ENCODE peak calls at places on chromosomes 1 and 21, in six cellular contexts. G, C, I, R, N and Q are unnamed samples.
A peak's percentile ranks its signal among the peaks of the same experiment; 100 is the strongest.

GRCh38 chr1:230849451-230850194 is 18.7 kb downstream of the C1orf198 start:
- ATAC-seq in G (peak; percentile 79), C (peak; percentile 45), I (no peak), R (peak; percentile 81), N (peak; percentile 36), Q (peak; percentile 85)

GRCh38 chr1:50985094-50985493 is 15.0 kb downstream of the CDKN2C start:
- ATAC-seq in G (no peak), C (no peak), I (peak; percentile 7), R (no peak), N (no peak), Q (no peak)

GRCh38 chr1:89908993-89909436 is 85.9 kb upstream of the ZNF326 start:
- ATAC-seq in G (peak; percentile 7), C (peak; percentile 59), I (no peak), R (no peak), N (no peak), Q (no peak)

GRCh38 chr1:88661188-88661587 is 22.9 kb upstream of the PKN2 start:
- ATAC-seq in G (peak; percentile 62), C (no peak), I (peak; percentile 44), R (peak; percentile 79), N (no peak), Q (no peak)

GRCh38 chr1:243354511-243355153 is 98.8 kb downstream of the SDCCAG8 start:
- ATAC-seq in G (peak; percentile 66), C (no peak), I (peak; percentile 44), R (peak; percentile 61), N (peak; percentile 47), Q (no peak)

GRCh38 chr21:39703578-39703977 is 41.4 kb upstream of the IGSF5 start:
- ATAC-seq in G (no peak), C (no peak), I (no peak), R (no peak), N (no peak), Q (no peak)

GRCh38 chr1:29557066-29557465 is 320.7 kb downstream of the PTPRU start:
- ATAC-seq in G (no peak), C (no peak), I (no peak), R (no peak), N (no peak), Q (no peak)

GRCh38 chr1:151047591-151047924 is at the start of gene C1orf56:
- ATAC-seq in G (peak; percentile 90), C (peak; percentile 67), I (peak; percentile 40), R (peak; percentile 84), N (peak; percentile 86), Q (peak; percentile 84)

GRCh38 chr1:223341111-223341510 is 22.9 kb downstream of the SUSD4 start:
- ATAC-seq in G (no peak), C (no peak), I (peak; percentile 54), R (peak; percentile 61), N (no peak), Q (peak; percentile 59)

GRCh38 chr1:226656201-226656600 is 82.9 kb downstream of the ITPKB start:
- ATAC-seq in G (peak; percentile 68), C (no peak), I (no peak), R (peak; percentile 76), N (no peak), Q (no peak)

GRCh38 chr1:13956386-13956785 is 256.4 kb downstream of the PRDM2 start:
- ATAC-seq in G (no peak), C (no peak), I (no peak), R (no peak), N (no peak), Q (no peak)

GRCh38 chr21:46035809-46036695 is 54.5 kb downstream of the COL6A1 start:
- ATAC-seq in G (peak; percentile 50), C (no peak), I (no peak), R (peak; percentile 52), N (peak; percentile 10), Q (peak; percentile 39)

GRCh38 chr1:176051902-176052518 is 155.1 kb downstream of the COP1 start:
- ATAC-seq in G (no peak), C (peak; percentile 70), I (no peak), R (no peak), N (no peak), Q (no peak)

GRCh38 chr1:245168090-245168489 is 13.3 kb downstream of the KIF26B start:
- ATAC-seq in G (peak; percentile 31), C (no peak), I (peak; percentile 66), R (no peak), N (no peak), Q (no peak)

GRCh38 chr1:22507582-22507981 is 55.7 kb upstream of the EPHA8 start:
- ATAC-seq in G (no peak), C (no peak), I (no peak), R (peak; percentile 52), N (no peak), Q (no peak)

GRCh38 chr21:45093064-45093532 is 18.7 kb downstream of the ADARB1 start:
- ATAC-seq in G (peak; percentile 55), C (no peak), I (no peak), R (peak; percentile 78), N (no peak), Q (peak; percentile 61)

GRCh38 chr1:96010000-96010399 is 711.6 kb upstream of the PTBP2 start:
- ATAC-seq in G (no peak), C (no peak), I (no peak), R (no peak), N (no peak), Q (no peak)

GRCh38 chr21:35737899-35738341 is 322.4 kb downstream of the SETD4 start:
- ATAC-seq in G (no peak), C (no peak), I (no peak), R (peak; percentile 64), N (no peak), Q (peak; percentile 63)

DNA sequence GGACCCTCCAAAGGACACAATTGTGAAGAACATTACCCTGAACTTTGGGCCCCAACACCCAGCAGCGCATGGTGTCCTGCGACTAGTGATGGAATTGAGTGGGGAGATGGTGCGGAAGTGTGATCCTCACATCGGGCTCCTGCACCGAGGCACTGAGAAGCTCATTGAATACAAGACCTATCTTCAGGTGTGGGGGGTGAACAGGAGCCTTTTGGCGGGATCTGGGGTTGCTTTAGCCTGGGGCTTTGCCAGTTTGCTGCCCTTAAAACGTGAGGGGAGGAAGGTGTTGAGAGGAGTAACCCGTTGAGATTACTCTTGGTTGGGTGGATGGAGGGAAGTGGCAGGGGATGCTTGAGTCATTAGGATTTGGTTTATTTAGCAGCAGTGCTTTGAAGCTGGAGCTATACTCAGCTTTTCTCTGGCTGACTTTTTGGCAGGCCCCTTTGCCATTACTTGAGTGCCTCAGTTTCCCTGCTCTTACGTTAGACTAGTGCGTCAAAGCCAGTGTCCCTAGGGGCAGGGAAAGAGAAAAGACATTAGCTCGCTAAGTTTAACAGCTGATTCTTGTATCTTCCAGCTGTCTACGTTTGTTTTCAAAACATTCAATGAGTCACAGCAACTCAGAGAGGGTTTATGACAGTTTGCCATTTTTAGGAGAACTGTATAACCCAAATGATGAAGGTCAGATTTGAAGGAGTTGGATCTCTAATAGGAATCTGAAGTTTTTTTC is 4.4 kb downstream of the NDUFS2 start:
- ATAC-seq in G (no peak), C (no peak), I (no peak), R (no peak), N (no peak), Q (peak; percentile 39)
- H3K4me1 ChIP-seq in G (peaks cover 73% of the 10 kb centered on the region), C (peaks cover 2% of the 10 kb centered on the region), I (peaks cover 13% of the 10 kb centered on the region), R (peaks cover 5% of the 10 kb centered on the region), N (peaks cover 14% of the 10 kb centered on the region), Q (peaks cover 17% of the 10 kb centered on the region)

GRCh38 chr1:114670083-114671010 is 498 bp upstream of the DENND2C start:
- ATAC-seq in G (peak; percentile 99), C (peak; percentile 90), I (peak; percentile 100), R (peak; percentile 98), N (peak; percentile 98), Q (peak; percentile 99)

GRCh38 chr1:114668784-114669561 is 876 bp downstream of the DENND2C start:
- ATAC-seq in G (no peak), C (peak; percentile 30), I (no peak), R (peak; percentile 23), N (no peak), Q (no peak)

GRCh38 chr1:114671939-114672275 is 2.1 kb upstream of the DENND2C start:
- ATAC-seq in G (no peak), C (no peak), I (no peak), R (no peak), N (no peak), Q (no peak)

GRCh38 chr1:114669562-114670082 is at the start of gene DENND2C:
- ATAC-seq in G (peak; percentile 72), C (peak; percentile 61), I (peak; percentile 82), R (peak; percentile 69), N (peak; percentile 58), Q (peak; percentile 77)

DNA sequence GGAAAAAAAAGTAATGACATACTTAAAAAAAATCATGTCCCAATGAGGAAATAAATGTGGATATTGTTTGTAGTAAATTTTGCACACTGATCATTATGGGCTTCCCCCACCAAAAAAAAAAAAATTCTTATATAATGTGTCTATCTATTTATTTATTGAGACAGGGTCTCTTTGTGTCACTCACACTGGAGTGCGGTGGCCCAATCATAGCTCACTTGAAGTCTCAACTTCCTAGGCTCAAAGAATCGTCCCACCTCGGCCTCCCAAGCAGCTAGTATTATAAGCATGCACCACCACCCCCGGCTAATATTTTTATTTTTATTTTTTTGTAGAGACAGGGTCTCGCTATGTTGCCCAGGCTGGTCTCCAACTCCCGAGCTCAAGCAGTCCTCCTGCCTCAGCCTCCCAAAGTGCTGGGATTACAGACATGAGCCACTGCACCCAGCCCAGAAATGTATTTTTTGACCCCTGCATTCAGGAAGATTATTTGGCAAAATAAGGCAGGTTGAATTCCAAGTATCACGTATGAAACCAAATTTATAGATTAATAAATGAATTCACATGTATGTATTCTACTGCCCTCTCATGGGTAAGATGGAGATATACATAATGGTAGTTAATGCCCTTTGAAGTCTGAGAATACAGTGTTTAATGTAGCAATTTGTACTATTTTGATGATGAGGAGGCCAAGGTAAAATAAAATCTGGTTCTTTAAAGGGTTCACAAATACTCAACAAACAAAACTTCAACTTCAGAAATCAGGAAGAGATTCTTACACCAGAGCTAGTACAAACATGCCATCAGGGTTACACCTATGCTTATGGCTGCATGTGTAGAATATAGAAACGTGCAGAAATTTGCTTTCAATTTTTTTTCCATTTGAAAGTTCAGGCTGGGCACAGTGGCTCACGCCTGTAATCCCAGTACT is 1.4 kb upstream of the DENND2C start:
- ATAC-seq in G (no peak), C (no peak), I (no peak), R (no peak), N (no peak), Q (no peak)
- TF ChIP-seq CTCF in G (peak; percentile 30), C (peak; percentile 87), I (no peak), R (no peak), N (no peak), Q (no peak)

GRCh38 chr21:25506268-25506667 is 101.0 kb downstream of the MRPL39 start:
- ATAC-seq in G (no peak), C (no peak), I (no peak), R (no peak), N (no peak), Q (no peak)
- H3K9me3 ChIP-seq in G (no peaks in the 10 kb centered on the region), C (no peaks in the 10 kb centered on the region), I (no peaks in the 10 kb centered on the region), R (no peaks in the 10 kb centered on the region), N (no peaks in the 10 kb centered on the region), Q (no peaks in the 10 kb centered on the region)

DNA sequence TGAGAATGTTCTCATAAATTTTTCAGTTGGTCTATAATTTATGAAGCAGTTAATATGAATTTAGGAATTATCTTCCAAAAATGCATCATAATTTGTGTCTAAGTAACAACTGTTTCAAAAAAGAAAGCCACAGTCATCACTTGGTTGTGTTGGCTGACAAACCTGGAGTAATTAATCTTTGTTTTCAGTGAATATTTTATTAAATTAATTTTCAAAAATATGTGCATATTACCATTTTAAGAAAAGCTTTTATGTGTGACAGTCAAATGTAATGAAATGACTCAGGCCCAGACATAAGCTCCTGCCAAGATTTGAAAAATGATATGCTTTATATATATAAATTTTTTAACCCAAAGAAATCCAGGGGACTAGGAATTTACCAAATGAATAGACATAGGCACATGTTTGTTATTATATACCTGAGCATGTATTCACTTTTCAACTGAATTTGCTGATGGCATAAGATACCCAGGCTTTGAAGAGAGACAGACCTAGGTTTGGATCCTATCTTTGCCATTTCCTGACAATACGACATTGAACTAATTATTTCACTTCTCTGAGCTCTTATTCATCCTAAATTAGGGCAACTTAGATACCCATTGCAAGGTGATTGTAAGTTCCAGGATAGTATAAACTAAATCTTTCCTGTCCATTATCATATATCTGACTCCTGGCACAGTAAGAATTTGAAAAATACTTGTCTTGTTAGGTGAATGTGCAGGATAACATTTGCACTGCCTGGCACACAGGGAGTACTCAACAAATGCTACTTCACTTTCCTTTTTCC is 729.5 kb upstream of the ADGRL2 start:
- ATAC-seq in G (no peak), C (no peak), I (no peak), R (no peak), N (no peak), Q (no peak)
- H3K4me1 ChIP-seq in G (no peaks in the 10 kb centered on the region), C (peaks cover 3% of the 10 kb centered on the region), I (no peaks in the 10 kb centered on the region), R (no peaks in the 10 kb centered on the region), N (no peaks in the 10 kb centered on the region), Q (no peaks in the 10 kb centered on the region)